ENCODE peak calls at places on chromosomes 2 and 18, in five cellular contexts. I is stomach, E is iPS DF 6.9, B is neural progenitor cell, T is heart left ventricle. P is an unnamed sample.

GRCh38 chr2:201580486-201580885 is 62.8 kb downstream of the TMEM237 start:
- DNase-seq in B (no peak), E (no peak), I (no peak), T (no peak), P (no peak)

GRCh38 chr2:149329068-149329467 is 1.3 kb upstream of the LYPD6 start:
- DNase-seq in I (no peak), E (no peak), T (no peak), B (no peak), P (no peak)

GRCh38 chr2:73232471-73233153 is 427 bp downstream of the PRADC1 start:
- DNase-seq in T (no peak), B (no peak), I (no peak), E (no peak), P (no peak)

GRCh38 chr2:207202645-207203044 is 36.9 kb upstream of the KLF7 start:
- DNase-seq in T (no peak), E (peak; percentile 37), B (peak; percentile 79), I (no peak), P (no peak)

GRCh38 chr18:66558773-66559172 is 45.1 kb downstream of the CDH19 start:
- DNase-seq in I (no peak), E (no peak), B (no peak), T (no peak), P (no peak)

GRCh38 chr2:171404719-171405118 is 29.1 kb downstream of the METTL8 start:
- DNase-seq in E (no peak), T (no peak), I (no peak), B (no peak), P (no peak)

GRCh38 chr2:61015971-61016370 is 1.5 kb upstream of the PEX13 start:
- DNase-seq in B (no peak), E (no peak), I (no peak), T (no peak), P (no peak)

GRCh38 chr2:236117861-236118269 is 50.3 kb downstream of the GBX2 start:
- DNase-seq in B (peak; percentile 53), T (no peak), E (no peak), I (no peak), P (no peak)

GRCh38 chr2:119826370-119826961 is 66.7 kb downstream of the PTPN4 start:
- DNase-seq in T (no peak), B (peak; percentile 44), E (no peak), I (no peak), P (no peak)

GRCh38 chr2:3465844-3466481 is 53.4 kb downstream of the ADI1 start:
- DNase-seq in E (no peak), I (no peak), T (peak; percentile 53), B (no peak), P (no peak)

GRCh38 chr2:68185541-68186164 is 28.0 kb downstream of the PNO1 start:
- DNase-seq in B (peak; percentile 82), E (peak; percentile 55), T (no peak), I (no peak), P (no peak)

GRCh38 chr2:100857915-100858314 is 38.0 kb downstream of the NPAS2 start:
- DNase-seq in T (no peak), I (no peak), B (no peak), E (no peak), P (no peak)

GRCh38 chr2:233221378-233222063 is 30.0 kb upstream of the ATG16L1 start:
- DNase-seq in E (no peak), I (no peak), T (no peak), B (peak; percentile 33), P (no peak)

GRCh38 chr2:160429248-160430000 is 64.2 kb downstream of the RBMS1 start:
- DNase-seq in E (no peak), T (no peak), B (peak; percentile 24), I (no peak), P (no peak)

GRCh38 chr2:1707771-1708351 is 36.5 kb downstream of the PXDN start:
- DNase-seq in T (peak; percentile 90), E (peak; percentile 37), B (peak; percentile 92), I (no peak), P (peak; percentile 85)

GRCh38 chr18:48948112-48949050 is 2.4 kb downstream of the SMAD7 start:
- DNase-seq in E (no peak), I (peak; percentile 77), B (peak; percentile 88), T (peak; percentile 60), P (no peak)

GRCh38 chr2:27205206-27205605 is 6.6 kb upstream of the ATRAID start:
- DNase-seq in I (no peak), E (no peak), T (no peak), B (no peak), P (no peak)

GRCh38 chr2:8259106-8259840 is 422.6 kb upstream of the ID2 start:
- DNase-seq in E (no peak), I (no peak), B (no peak), T (no peak), P (peak; percentile 29)

GRCh38 chr2:197576631-197577030 is 60.8 kb downstream of the MOB4 start:
- DNase-seq in E (no peak), I (no peak), B (no peak), T (no peak), P (no peak)

GRCh38 chr2:856041-856440 is 94.6 kb upstream of the SNTG2 start:
- DNase-seq in I (no peak), B (no peak), T (no peak), E (no peak), P (no peak)

GRCh38 chr18:3898866-3899613 is 449.1 kb downstream of the TGIF1 start:
- DNase-seq in B (no peak), T (no peak), I (no peak), E (no peak), P (no peak)

GRCh38 chr2:142866426-142866825 is 11.0 kb upstream of the KYNU start:
- DNase-seq in B (no peak), I (no peak), T (no peak), E (no peak), P (no peak)
- H3K27ac ChIP-seq in B (no peak overlapping the region), I (no peak overlapping the region), T (no peak overlapping the region), E (no peak overlapping the region), P (no peak overlapping the region)

GRCh38 chr2:112585400-112585799 is 991 bp downstream of the CHCHD5 start:
- DNase-seq in I (no peak), E (no peak), T (no peak), B (no peak), P (no peak)
- H3K27ac ChIP-seq in I (peak overlapping the region; percentile 92), E (no peak overlapping the region), T (peak overlapping the region; percentile 95), B (no peak overlapping the region), P (peak overlapping the region; percentile 96)

GRCh38 chr2:28342081-28342967 is 50.3 kb upstream of the FOSL2 start:
- DNase-seq in B (no peak), I (peak; percentile 54), E (no peak), T (peak; percentile 70), P (peak; percentile 62)
- H3K27ac ChIP-seq in B (no peak overlapping the region), I (peak overlapping the region; percentile 82), E (no peak overlapping the region), T (peak overlapping the region; percentile 79), P (peak overlapping the region; percentile 79)

DNA sequence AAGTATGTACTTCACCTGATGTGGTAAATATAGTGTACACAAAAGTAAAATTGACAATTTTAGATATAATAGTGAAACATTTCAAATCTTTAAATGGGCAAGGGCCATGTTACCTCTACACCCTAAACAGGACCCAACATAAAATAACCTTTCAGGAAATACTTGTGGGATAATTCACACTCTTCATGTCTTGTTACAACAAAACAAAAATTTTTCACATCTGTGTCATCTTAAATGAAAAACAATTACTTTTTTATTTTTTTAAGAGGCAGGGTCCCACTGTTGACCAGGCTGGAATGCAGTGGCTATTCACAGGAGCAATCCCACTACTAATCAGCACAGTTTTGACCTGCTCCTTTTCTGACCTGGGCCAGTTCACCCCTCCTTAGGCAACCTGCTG is 42.1 kb downstream of the SRBD1 start:
- DNase-seq in I (no peak), T (no peak), B (no peak), E (no peak), P (no peak)
- H3K27ac ChIP-seq in I (peak overlapping the region; percentile 56), T (no peak overlapping the region), B (no peak overlapping the region), E (no peak overlapping the region), P (no peak overlapping the region)

GRCh38 chr2:46197672-46198071 is 99.5 kb upstream of the EPAS1 start:
- DNase-seq in E (no peak), T (no peak), B (no peak), I (no peak), P (no peak)

GRCh38 chr2:46196871-46197462 is 100.2 kb upstream of the EPAS1 start:
- DNase-seq in B (no peak), I (no peak), T (no peak), E (no peak), P (no peak)

GRCh38 chr2:46200100-46200690 is 97.0 kb upstream of the EPAS1 start:
- DNase-seq in I (no peak), T (no peak), B (no peak), E (no peak), P (no peak)

GRCh38 chr2:46198931-46199330 is 98.3 kb upstream of the EPAS1 start:
- DNase-seq in I (no peak), E (no peak), B (no peak), T (no peak), P (no peak)

GRCh38 chr2:46198164-46198883 is 98.9 kb upstream of the EPAS1 start:
- DNase-seq in I (no peak), E (no peak), T (no peak), B (no peak), P (no peak)
- H3K27ac ChIP-seq in I (no peak overlapping the region), E (no peak overlapping the region), T (no peak overlapping the region), B (no peak overlapping the region), P (peak overlapping the region; percentile 81)

GRCh38 chr2:64731746-64732145 is 78.0 kb upstream of the SERTAD2 start:
- DNase-seq in E (no peak), T (no peak), B (no peak), I (no peak), P (no peak)

GRCh38 chr2:64730551-64731305 is 77.0 kb upstream of the SERTAD2 start:
- DNase-seq in E (no peak), T (peak; percentile 61), B (peak; percentile 54), I (peak; percentile 75), P (peak; percentile 38)

GRCh38 chr2:64735504-64735903 is 81.8 kb upstream of the SERTAD2 start:
- DNase-seq in T (no peak), B (no peak), E (no peak), I (no peak), P (no peak)

GRCh38 chr2:64731306-64731654 is 77.6 kb upstream of the SERTAD2 start:
- DNase-seq in T (no peak), E (no peak), I (no peak), B (no peak), P (no peak)

GRCh38 chr2:64732153-64732552 is 78.4 kb upstream of the SERTAD2 start:
- DNase-seq in I (no peak), E (no peak), B (no peak), T (no peak), P (no peak)
- H3K27ac ChIP-seq in I (peak overlapping the region; percentile 84), E (no peak overlapping the region), B (no peak overlapping the region), T (peak overlapping the region; percentile 69), P (peak overlapping the region; percentile 83)

GRCh38 chr2:25552343-25552742 is 121.0 kb downstream of the DTNB start:
- DNase-seq in T (no peak), E (no peak), I (no peak), B (no peak), P (no peak)

GRCh38 chr2:25561136-25561850 is 112.1 kb downstream of the DTNB start:
- DNase-seq in T (no peak), E (no peak), B (no peak), I (no peak), P (no peak)

GRCh38 chr2:25557179-25558036 is 116.0 kb downstream of the DTNB start:
- DNase-seq in E (no peak), I (no peak), B (no peak), T (no peak), P (no peak)

GRCh38 chr2:25559148-25559547 is 114.2 kb downstream of the DTNB start:
- DNase-seq in E (no peak), T (no peak), I (no peak), B (no peak), P (no peak)

GRCh38 chr2:25558262-25558661 is 115.1 kb downstream of the DTNB start:
- DNase-seq in I (no peak), E (no peak), B (no peak), T (no peak), P (no peak)
- H3K27ac ChIP-seq in I (no peak overlapping the region), E (no peak overlapping the region), B (no peak overlapping the region), T (no peak overlapping the region), P (no peak overlapping the region)